ENCODE peak calls at places on chromosomes 6 and 20, in nine cellular contexts. Y is astrocyte of the spinal cord, D is BE2C, M is heart left ventricle, N is AG04450, Z is PC-3, F is RWPE1, U is osteocyte, P is esophagus squamous epithelium. J is an unnamed sample.

GRCh38 chr20:5913166-5913565 is 37.2 kb downstream of the TRMT6 start:
- DNase-seq in N (no peak), U (no peak), P (no peak), D (no peak), M (no peak), Z (no peak), F (no peak), Y (no peak), J (no peak)

GRCh38 chr6:27059621-27060425 is 187.7 kb upstream of the PRSS16 start:
- DNase-seq in N (no peak), P (no peak), U (no peak), Y (no peak), M (no peak), F (no peak), D (peak; percentile 48), Z (no peak), J (no peak)

GRCh38 chr20:45044084-45044573 is 56.8 kb downstream of the KCNS1 start:
- DNase-seq in M (peak; percentile 19), U (no peak), Z (peak; percentile 90), N (peak; percentile 55), P (no peak), F (peak; percentile 74), D (peak; percentile 54), Y (peak; percentile 84), J (peak; percentile 5)

GRCh38 chr20:3632311-3633004 is 30.7 kb downstream of the GFRA4 start:
- DNase-seq in F (no peak), P (no peak), Y (no peak), M (no peak), Z (peak; percentile 32), U (no peak), D (no peak), N (no peak), J (no peak)

GRCh38 chr6:165222315-165223025 is 86.9 kb downstream of the C6orf118 start:
- DNase-seq in M (no peak), D (no peak), U (no peak), Y (no peak), F (no peak), Z (peak; percentile 11), N (no peak), P (no peak), J (no peak)

GRCh38 chr6:95091823-95092436 is 485.4 kb upstream of the MANEA start:
- DNase-seq in P (no peak), N (peak; percentile 16), U (no peak), Z (peak; percentile 67), Y (peak; percentile 83), M (no peak), F (peak; percentile 33), D (no peak), J (no peak)

GRCh38 chr6:56914791-56915658 is 39.9 kb upstream of the BEND6 start:
- DNase-seq in M (peak; percentile 43), D (peak; percentile 12), N (no peak), U (no peak), Z (no peak), Y (no peak), F (no peak), P (no peak), J (no peak)

GRCh38 chr6:71478834-71479541 is 190.4 kb downstream of the OGFRL1 start:
- DNase-seq in N (peak; percentile 74), F (peak; percentile 60), U (no peak), M (no peak), P (no peak), Y (peak; percentile 94), D (no peak), Z (peak; percentile 79), J (no peak)

GRCh38 chr20:62167474-62167873 is 15.4 kb upstream of the MTG2 start:
- DNase-seq in D (no peak), P (no peak), M (no peak), Y (no peak), F (no peak), N (no peak), Z (no peak), U (no peak), J (peak; percentile 15)

GRCh38 chr20:62168061-62168460 is 14.8 kb upstream of the MTG2 start:
- DNase-seq in F (no peak), D (no peak), P (no peak), N (no peak), Z (no peak), U (no peak), Y (no peak), M (no peak), J (no peak)

GRCh38 chr20:62164879-62165761 is 17.7 kb upstream of the MTG2 start:
- DNase-seq in N (no peak), Z (no peak), Y (no peak), M (no peak), F (no peak), U (no peak), D (no peak), P (no peak), J (no peak)

GRCh38 chr20:62163986-62164762 is 18.7 kb upstream of the MTG2 start:
- DNase-seq in M (no peak), U (no peak), D (no peak), Z (no peak), P (no peak), F (no peak), N (no peak), Y (no peak), J (no peak)

DNA sequence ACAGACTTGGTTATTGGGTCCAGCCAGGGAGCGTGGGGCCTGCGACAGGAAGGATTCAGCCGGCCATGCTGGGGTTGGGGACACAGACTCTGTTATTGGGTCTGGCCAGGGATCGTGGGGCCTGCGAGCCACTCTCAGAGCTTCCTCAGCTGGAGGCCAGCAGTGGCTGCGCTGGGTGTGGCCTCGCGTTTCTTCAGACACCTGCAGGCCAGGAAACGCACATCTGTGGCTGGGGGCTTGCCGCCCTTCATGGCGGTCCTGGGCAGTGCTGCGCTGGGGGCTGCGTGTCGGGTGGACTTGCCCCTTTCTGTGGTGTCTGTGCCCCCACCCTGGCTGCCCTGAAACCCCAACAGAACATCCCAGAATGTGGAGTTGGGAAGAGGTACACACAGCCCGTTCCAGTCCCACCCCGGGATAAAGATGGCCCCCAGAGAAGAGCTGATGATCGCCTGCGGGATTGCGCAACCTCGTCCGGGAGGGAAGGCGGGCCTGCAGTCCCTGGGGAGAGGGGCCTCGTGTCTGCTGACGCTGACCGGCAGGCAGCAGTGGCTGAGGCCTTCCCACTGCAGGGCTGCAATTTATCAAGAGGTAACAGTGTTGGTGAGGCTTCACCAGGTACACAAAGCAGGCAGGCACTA is 16.9 kb upstream of the MTG2 start:
- DNase-seq in Y (no peak), Z (no peak), N (no peak), M (no peak), P (no peak), U (no peak), D (peak; percentile 90), F (no peak), J (peak; percentile 55)
- TF ChIP-seq CTCF in Y (no peak), Z (no peak), N (no peak), M (no peak), P (no peak), U (no peak), D (no peak), F (no peak), J (no peak)

DNA sequence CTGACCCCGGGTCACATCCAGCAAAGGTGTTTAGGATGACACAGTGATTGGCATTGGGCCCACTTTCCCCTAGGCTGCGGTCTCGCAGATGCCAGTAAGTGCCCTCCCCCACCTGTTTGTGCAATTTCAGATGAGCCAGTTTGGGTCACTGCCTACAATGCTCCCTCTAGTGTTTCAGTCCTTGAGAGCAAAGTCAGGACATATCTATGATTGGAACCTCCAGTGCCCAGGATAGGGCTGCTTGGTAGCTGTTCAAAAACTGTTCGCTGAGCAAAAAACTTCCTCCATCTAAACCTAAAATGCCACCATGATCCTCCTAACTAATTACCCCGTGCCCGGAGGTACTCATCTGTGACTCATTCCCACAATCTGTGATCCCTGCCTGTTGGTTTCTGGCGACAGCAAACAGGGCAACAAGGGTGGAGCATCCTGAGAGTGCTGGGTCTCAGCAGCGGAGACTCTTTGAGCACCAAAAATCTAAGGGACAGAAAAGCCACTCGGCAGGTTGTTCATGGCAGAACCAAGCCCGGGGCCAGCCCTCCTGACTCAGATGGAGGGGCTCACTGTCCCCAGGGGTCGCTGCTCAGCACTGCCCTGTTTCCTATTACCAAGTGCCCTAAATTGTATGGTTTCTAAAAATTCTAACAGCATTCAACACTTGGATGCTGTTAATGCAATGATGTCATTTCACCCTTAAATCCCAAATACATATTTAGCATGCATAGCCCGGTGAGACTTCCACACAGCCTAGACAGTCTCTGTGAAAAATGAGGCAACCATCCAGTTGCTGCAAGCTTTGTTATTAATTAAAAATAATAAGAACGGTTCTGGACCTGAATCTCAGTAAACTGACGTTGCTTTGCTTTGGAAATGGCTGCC is 5.0 kb downstream of the VSX1 start:
- DNase-seq in Z (peak; percentile 88), P (no peak), D (no peak), N (no peak), M (no peak), U (peak; percentile 69), Y (no peak), F (peak; percentile 72), J (no peak)
- TF ChIP-seq CTCF in Z (peak; percentile 57), P (peak; percentile 20), D (peak; percentile 44), N (no peak), M (no peak), U (no peak), Y (peak; percentile 30), F (peak; percentile 52), J (no peak)

GRCh38 chr6:39007575-39007974 is 41.0 kb upstream of the GLP1R start:
- DNase-seq in P (no peak), D (no peak), Z (no peak), U (no peak), M (no peak), F (no peak), Y (no peak), N (no peak), J (no peak)

GRCh38 chr6:39005774-39006173 is 42.8 kb upstream of the GLP1R start:
- DNase-seq in P (no peak), U (no peak), M (no peak), Z (no peak), D (no peak), F (no peak), N (no peak), Y (no peak), J (peak; percentile 52)

GRCh38 chr6:39003488-39003887 is 45.1 kb upstream of the GLP1R start:
- DNase-seq in F (no peak), D (no peak), P (no peak), Y (no peak), Z (no peak), M (no peak), U (no peak), N (no peak), J (no peak)

GRCh38 chr6:39004801-39005200 is 43.8 kb upstream of the GLP1R start:
- DNase-seq in Y (no peak), F (no peak), D (no peak), P (no peak), M (no peak), U (no peak), N (no peak), Z (no peak), J (no peak)

GRCh38 chr6:39003072-39003471 is 45.5 kb upstream of the GLP1R start:
- DNase-seq in N (no peak), D (peak; percentile 18), Z (peak; percentile 25), P (no peak), F (no peak), U (no peak), Y (no peak), M (no peak), J (no peak)
- TF ChIP-seq CTCF in N (no peak), D (peak; percentile 51), Z (peak; percentile 47), P (no peak), F (no peak), U (peak; percentile 19), Y (no peak), M (no peak), J (no peak)

GRCh38 chr6:154942770-154943169 is 52.3 kb upstream of the TIAM2 start:
- DNase-seq in D (no peak), N (no peak), F (no peak), Z (no peak), P (no peak), Y (no peak), M (no peak), U (no peak), J (no peak)

GRCh38 chr6:154933181-154933827 is 61.8 kb upstream of the TIAM2 start:
- DNase-seq in Y (peak; percentile 51), N (no peak), D (no peak), F (no peak), U (no peak), M (no peak), Z (no peak), P (no peak), J (no peak)

GRCh38 chr6:154932562-154933027 is 62.5 kb upstream of the TIAM2 start:
- DNase-seq in M (no peak), P (no peak), Z (peak; percentile 82), F (peak; percentile 52), D (no peak), N (peak; percentile 45), Y (peak; percentile 75), U (no peak), J (no peak)

GRCh38 chr6:154938245-154938583 is 56.9 kb upstream of the TIAM2 start:
- DNase-seq in D (no peak), Y (no peak), P (no peak), N (no peak), M (no peak), Z (no peak), F (no peak), U (no peak), J (no peak)

GRCh38 chr6:154937306-154938244 is 57.5 kb upstream of the TIAM2 start:
- DNase-seq in D (no peak), Y (peak; percentile 55), N (peak; percentile 27), M (no peak), F (no peak), P (no peak), U (no peak), Z (no peak), J (no peak)
- TF ChIP-seq CTCF in D (peak; percentile 4), Y (peak; percentile 27), N (peak; percentile 34), M (no peak), F (no peak), P (no peak), U (no peak), Z (no peak), J (no peak)